ENCODE peak calls at places on chromosomes 13 and 19, in nine cellular contexts. I is left ventricle myocardium inferior, S is WTC11, R is ELR, C is SJSA1, Z is iris pigment epithelial cell, P is tibial artery, W is GF-D8, B is tibial nerve. N is an unnamed sample.

GRCh38 chr13:92682832-92683517 is 543.6 kb upstream of the GPC6 start:
- DNase-seq in I (no peak), S (no peak), R (no peak), C (no peak), Z (no peak), P (no peak), W (no peak), B (no peak), N (no peak)

GRCh38 chr13:91817250-91817649 is 418.8 kb downstream of the GPC5 start:
- DNase-seq in I (no peak), S (no peak), R (peak; percentile 3), C (no peak), Z (no peak), P (no peak), W (no peak), B (no peak), N (peak; percentile 44)

GRCh38 chr13:22740264-22740663 is 440.5 kb upstream of the SGCG start:
- DNase-seq in I (no peak), S (peak; percentile 25), R (no peak), C (no peak), Z (no peak), P (no peak), W (no peak), B (no peak), N (peak; percentile 3)

GRCh38 chr19:48393559-48394330 is at the start of gene GRIN2D:
- DNase-seq in I (no peak), S (peak; percentile 52), R (peak; percentile 40), C (no peak), Z (peak; percentile 34), P (no peak), W (no peak), B (no peak), N (peak; percentile 26)

GRCh38 chr19:12884926-12885748 is 1.9 kb downstream of the KLF1 start:
- DNase-seq in I (peak; percentile 60), S (peak; percentile 99), R (peak; percentile 47), C (no peak), Z (peak; percentile 47), P (no peak), W (peak; percentile 41), B (no peak), N (peak; percentile 70)

GRCh38 chr13:111278711-111279110 is 41.7 kb upstream of the TEX29 start:
- DNase-seq in I (no peak), S (no peak), R (no peak), C (no peak), Z (no peak), P (no peak), W (no peak), B (no peak), N (no peak)

GRCh38 chr19:19407640-19407933 is 2.1 kb downstream of the GATAD2A start:
- DNase-seq in I (no peak), S (no peak), R (no peak), C (no peak), Z (no peak), P (no peak), W (no peak), B (no peak), N (no peak)

GRCh38 chr19:14439014-14439413 is 5.9 kb downstream of the PKN1 start:
- DNase-seq in I (no peak), S (no peak), R (no peak), C (no peak), Z (no peak), P (no peak), W (peak; percentile 40), B (no peak), N (no peak)

GRCh38 chr13:72258340-72258981 is 391.5 kb upstream of the DACH1 start:
- DNase-seq in I (no peak), S (peak; percentile 35), R (peak; percentile 8), C (no peak), Z (peak; percentile 3), P (no peak), W (no peak), B (no peak), N (no peak)

GRCh38 chr19:1161716-1162115 is 12.4 kb downstream of the SBNO2 start:
- DNase-seq in I (no peak), S (no peak), R (no peak), C (no peak), Z (peak; percentile 65), P (no peak), W (no peak), B (no peak), N (no peak)

GRCh38 chr19:10797541-10798256 is 38.3 kb downstream of the TMED1 start:
- DNase-seq in I (no peak), S (no peak), R (no peak), C (no peak), Z (peak; percentile 28), P (no peak), W (no peak), B (no peak), N (no peak)

GRCh38 chr19:37309834-37310575 is 60.9 kb upstream of the ZNF527 start:
- DNase-seq in I (no peak), S (no peak), R (peak; percentile 10), C (no peak), Z (no peak), P (no peak), W (no peak), B (no peak), N (no peak)

GRCh38 chr13:114320065-114320464 is 5.8 kb downstream of the CHAMP1 start:
- DNase-seq in I (no peak), S (no peak), R (no peak), C (no peak), Z (peak; percentile 11), P (no peak), W (no peak), B (no peak), N (no peak)

GRCh38 chr13:78410847-78411246 is 192.5 kb downstream of the POU4F1 start:
- DNase-seq in I (no peak), S (no peak), R (no peak), C (no peak), Z (no peak), P (no peak), W (no peak), B (no peak), N (no peak)

GRCh38 chr19:40177286-40178070 is 13.7 kb upstream of the MAP3K10 start:
- DNase-seq in I (no peak), S (no peak), R (no peak), C (no peak), Z (no peak), P (no peak), W (no peak), B (no peak), N (no peak)

GRCh38 chr19:48390188-48391099 is 907 bp downstream of the KDELR1 start:
- DNase-seq in I (peak; percentile 64), S (peak; percentile 81), R (peak; percentile 68), C (peak; percentile 70), Z (peak; percentile 68), P (peak; percentile 53), W (peak; percentile 27), B (peak; percentile 40), N (no peak)

GRCh38 chr13:99693812-99694211 is 192.5 kb downstream of the TM9SF2 start:
- DNase-seq in I (no peak), S (no peak), R (no peak), C (no peak), Z (no peak), P (no peak), W (no peak), B (no peak), N (no peak)

GRCh38 chr19:3684817-3685410 is 15.4 kb downstream of the PIP5K1C start:
- DNase-seq in I (no peak), S (no peak), R (no peak), C (no peak), Z (no peak), P (no peak), W (no peak), B (no peak), N (no peak)

GRCh38 chr19:1269478-1270167 is 491 bp downstream of the CIRBP start:
- DNase-seq in I (peak; percentile 84), S (peak; percentile 79), R (peak; percentile 88), C (peak; percentile 91), Z (peak; percentile 82), P (peak; percentile 86), W (peak; percentile 32), B (peak; percentile 72), N (peak; percentile 78)

GRCh38 chr19:49779731-49780578 is 13.2 kb downstream of the AP2A1 start:
- DNase-seq in I (no peak), S (no peak), R (no peak), C (no peak), Z (no peak), P (no peak), W (no peak), B (no peak), N (no peak)

GRCh38 chr13:110246530-110246929 is 60.4 kb downstream of the COL4A1 start:
- DNase-seq in I (no peak), S (no peak), R (no peak), C (peak; percentile 31), Z (no peak), P (no peak), W (no peak), B (no peak), N (no peak)